ENCODE peak calls at places on chromosomes 4 and X, in five cellular contexts. S is SK-N-SH, Z is stomach, R is A549, B is upper lobe of left lung. P is an unnamed sample.

GRCh38 chr4:20486433-20486832 is 213.8 kb upstream of the PACRGL start:
- DNase-seq in R (no peak), S (no peak), B (no peak), Z (no peak), P (no peak)

GRCh38 chr4:2977116-2978097 is 14.0 kb downstream of the GRK4 start:
- DNase-seq in B (no peak), S (no peak), Z (no peak), R (no peak), P (no peak)

GRCh38 chr4:78666830-78667258 is 109.3 kb upstream of the BMP2K start:
- DNase-seq in R (no peak), Z (no peak), B (no peak), S (no peak), P (no peak)

GRCh38 chr4:165481458-165481857 is 102.7 kb downstream of the CPE start:
- DNase-seq in S (no peak), Z (no peak), B (no peak), R (no peak), P (no peak)

GRCh38 chr4:36921474-36922220 is 322.9 kb upstream of the NWD2 start:
- DNase-seq in S (no peak), Z (no peak), R (no peak), B (no peak), P (no peak)

GRCh38 chr4:63049726-63050125 is 1359.5 kb downstream of the TECRL start:
- DNase-seq in B (no peak), S (no peak), Z (no peak), R (no peak), P (no peak)

GRCh38 chr4:152310223-152310622 is 225.7 kb downstream of the FBXW7 start:
- DNase-seq in B (no peak), R (no peak), Z (no peak), S (no peak), P (no peak)

GRCh38 chrX:110836982-110837381 is 41.4 kb upstream of the CHRDL1 start:
- DNase-seq in S (peak), R (no peak), B (no peak), Z (no peak), P (no peak)

GRCh38 chr4:166259081-166259480 is 386.0 kb downstream of the TLL1 start:
- DNase-seq in R (no peak), S (no peak), Z (no peak), B (no peak), P (no peak)

GRCh38 chr4:176077561-176077960 is 11.9 kb downstream of the WDR17 start:
- DNase-seq in Z (no peak), B (no peak), R (no peak), S (no peak), P (no peak)

GRCh38 chr4:8940792-8941491 is 69.3 kb upstream of the HMX1 start:
- DNase-seq in S (no peak), B (no peak), R (peak), Z (no peak), P (no peak)

GRCh38 chr4:70671091-70671490 is 4.8 kb upstream of the JCHAIN start:
- DNase-seq in R (peak), Z (no peak), B (no peak), S (no peak), P (no peak)

GRCh38 chrX:41333744-41333993 is 293 bp upstream of the DDX3X start:
- DNase-seq in Z (no peak), B (peak), S (no peak), R (peak), P (peak)

GRCh38 chrX:49199906-49200771 is at the start of gene SYP:
- DNase-seq in S (peak), B (peak), R (peak), Z (peak), P (peak)
- TF ChIP-seq EP300 in S (peak), B (no peak), R (no peak), Z (no peak), P (no peak)

GRCh38 chrX:38271154-38271716 is 50.6 kb upstream of the SRPX start:
- DNase-seq in B (no peak), Z (no peak), S (no peak), R (no peak), P (no peak)
- TF ChIP-seq EP300 in B (no peak), Z (no peak), S (no peak), R (no peak), P (no peak)

DNA sequence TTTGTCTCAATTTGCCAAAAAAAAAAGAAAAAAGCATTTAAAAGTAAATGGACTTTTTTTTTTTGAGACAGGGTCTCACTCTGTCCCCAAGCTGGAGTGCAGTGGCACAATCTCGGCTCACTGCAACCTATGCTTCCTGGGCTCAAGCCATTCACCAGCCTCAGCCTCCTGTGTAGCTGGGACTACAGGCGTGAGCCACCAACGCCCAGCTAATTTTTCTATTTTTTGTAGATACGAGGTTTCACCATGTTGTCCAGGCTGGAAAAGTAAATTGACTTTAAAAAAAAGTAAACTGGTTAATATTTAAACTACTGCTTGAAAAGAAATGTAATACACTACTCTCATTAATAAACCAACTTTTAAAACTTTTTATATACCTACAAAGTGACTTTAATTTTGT is 5.9 kb downstream of the AIFM1 start:
- DNase-seq in Z (no peak), R (no peak), B (no peak), S (no peak), P (no peak)
- TF ChIP-seq EP300 in Z (no peak), R (no peak), B (no peak), S (no peak), P (no peak)

GRCh38 chr4:123046096-123046495 is 123.7 kb upstream of the NUDT6 start:
- DNase-seq in S (no peak), B (no peak), R (no peak), Z (no peak), P (no peak)

GRCh38 chr4:123043013-123043412 is 120.6 kb upstream of the NUDT6 start:
- DNase-seq in B (no peak), R (peak), Z (no peak), S (no peak), P (no peak)

GRCh38 chr4:123042095-123042494 is 119.7 kb upstream of the NUDT6 start:
- DNase-seq in B (no peak), S (no peak), Z (no peak), R (no peak), P (no peak)

DNA sequence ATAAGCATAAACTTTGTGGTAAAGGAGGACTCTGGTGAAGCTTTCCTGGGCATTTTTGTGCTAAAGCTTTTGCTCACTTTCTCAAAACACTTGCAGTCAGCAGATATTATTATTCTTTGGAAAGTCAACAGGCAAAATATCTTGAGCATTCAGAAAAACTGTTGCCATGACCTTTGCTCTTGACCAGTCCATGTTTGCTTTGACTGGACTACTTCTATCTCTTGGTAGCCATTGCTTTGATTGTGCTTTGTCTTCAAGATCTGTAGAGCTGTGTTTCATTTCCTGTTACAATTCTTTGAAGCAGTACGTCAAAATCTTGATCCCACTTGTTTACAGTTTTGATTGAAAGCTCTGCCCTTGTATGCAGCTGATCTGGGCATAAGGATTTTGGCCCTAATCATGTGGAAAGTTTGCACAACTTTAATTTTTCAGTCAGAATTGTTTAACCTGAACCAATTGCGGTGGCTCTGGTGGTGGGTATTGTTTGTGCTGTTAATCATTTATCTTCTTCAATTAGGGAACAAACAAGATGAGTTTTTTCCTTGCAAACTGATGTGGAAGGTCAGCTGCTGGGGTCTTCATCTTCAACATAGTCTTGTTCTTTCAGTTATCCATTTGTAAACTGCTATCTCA is 121.5 kb upstream of the NUDT6 start:
- DNase-seq in S (no peak), Z (no peak), B (no peak), R (no peak), P (no peak)
- TF ChIP-seq EP300 in S (no peak), Z (no peak), B (no peak), R (no peak), P (no peak)

DNA sequence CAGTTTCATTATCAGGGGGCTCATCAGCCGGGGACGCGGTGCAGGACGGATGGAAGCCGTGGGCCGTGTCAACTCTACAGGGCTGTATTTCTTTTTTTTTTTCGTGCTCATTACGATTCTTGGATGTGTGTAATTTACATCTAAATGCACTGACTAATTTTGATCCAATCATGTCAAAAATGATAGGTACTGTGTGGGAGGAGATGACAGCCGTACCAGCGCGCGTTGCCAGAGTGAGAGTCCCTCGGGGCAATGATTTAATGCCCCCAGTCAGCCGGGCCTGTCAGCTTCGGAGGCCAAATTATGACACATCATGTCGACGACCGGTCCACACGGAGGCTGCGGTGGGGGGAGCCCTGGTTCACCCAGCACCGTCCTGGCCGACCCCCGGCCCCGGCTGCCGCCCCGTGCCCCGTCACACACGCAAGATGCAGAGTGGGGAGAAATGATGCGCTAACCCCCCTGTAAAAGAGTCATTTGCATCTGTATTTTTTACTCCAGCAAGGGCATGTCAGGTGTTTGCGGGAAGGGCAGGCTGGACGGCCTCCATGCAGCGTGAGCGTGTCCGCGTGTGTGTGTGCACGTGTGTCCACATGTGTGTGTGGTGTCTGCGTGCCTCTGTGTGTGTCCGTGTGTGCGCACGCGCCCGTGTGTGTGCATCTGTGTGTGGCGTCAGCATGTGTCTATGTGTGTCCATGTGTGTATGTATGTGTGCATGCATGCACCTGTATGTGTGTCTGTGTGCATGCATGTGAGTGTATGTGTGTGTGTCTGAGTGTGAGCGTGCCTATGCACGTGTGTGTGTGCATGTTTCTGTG is 74.3 kb upstream of the PPP2R3B start:
- DNase-seq in Z (no peak), R (no peak), S (no peak), B (no peak), P (peak)
- TF ChIP-seq EP300 in Z (no peak), R (no peak), S (no peak), B (no peak), P (no peak)

GRCh38 chr4:30837131-30837539 is 117.0 kb downstream of the PCDH7 start:
- DNase-seq in R (no peak), S (no peak), B (no peak), Z (no peak), P (no peak)
- TF ChIP-seq EP300 in R (no peak), S (no peak), B (no peak), Z (no peak), P (no peak)

GRCh38 chr4:48095441-48095840 is 38.6 kb downstream of the TXK start:
- DNase-seq in S (no peak), B (no peak), R (no peak), Z (no peak), P (no peak)

GRCh38 chr4:48085821-48086602 is 48.0 kb downstream of the TXK start:
- DNase-seq in B (no peak), Z (no peak), R (peak), S (no peak), P (no peak)

GRCh38 chr4:48093949-48094550 is 40.0 kb downstream of the TXK start:
- DNase-seq in S (no peak), B (no peak), Z (no peak), R (peak), P (no peak)

GRCh38 chr4:48090621-48091020 is 43.4 kb downstream of the TXK start:
- DNase-seq in S (no peak), R (no peak), Z (no peak), B (no peak), P (no peak)
- TF ChIP-seq EP300 in S (no peak), R (no peak), Z (no peak), B (no peak), P (no peak)